ENCODE peak calls at places on chromosome 19, in five cellular contexts. One of them, this sample, is unnamed.
A peak's percentile ranks its signal among the peaks of the same experiment; 100 is the strongest.

GRCh38 chr19:38252935-38253691 is 3.1 kb downstream of the PPP1R14A start:
- DNase-seq in heart left ventricle: peak; percentile 67
- DNase-seq in GM06990: no peak
- DNase-seq in GM23338: no peak
- DNase-seq in GM12865: no peak
- DNase-seq in this sample: no peak

GRCh38 chr19:1140673-1141072 is 33.4 kb downstream of the SBNO2 start:
- DNase-seq in heart left ventricle: no peak
- DNase-seq in GM06990: no peak
- DNase-seq in GM23338: no peak
- DNase-seq in GM12865: no peak
- DNase-seq in this sample: no peak

GRCh38 chr19:5376928-5377327 is 36.3 kb upstream of the PTPRS start:
- DNase-seq in heart left ventricle: no peak
- DNase-seq in GM06990: no peak
- DNase-seq in GM23338: no peak
- DNase-seq in GM12865: no peak
- DNase-seq in this sample: no peak

GRCh38 chr19:17931532-17932191 is 1.2 kb upstream of the CCDC124 start:
- DNase-seq in heart left ventricle: no peak
- DNase-seq in GM06990: no peak
- DNase-seq in GM23338: peak; percentile 94
- DNase-seq in GM12865: peak; percentile 55
- DNase-seq in this sample: no peak

GRCh38 chr19:2171349-2172145 is 7.8 kb downstream of the DOT1L start:
- DNase-seq in heart left ventricle: peak; percentile 71
- DNase-seq in GM06990: peak; percentile 89
- DNase-seq in GM23338: peak; percentile 72
- DNase-seq in GM12865: peak; percentile 95
- DNase-seq in this sample: no peak

GRCh38 chr19:43306097-43306496 is 36.8 kb upstream of the PSG9 start:
- DNase-seq in heart left ventricle: no peak
- DNase-seq in GM06990: no peak
- DNase-seq in GM23338: no peak
- DNase-seq in GM12865: no peak
- DNase-seq in this sample: peak; percentile 30

GRCh38 chr19:55579766-55580621 is 654 bp downstream of the ZNF579 start:
- DNase-seq in heart left ventricle: peak; percentile 49
- DNase-seq in GM06990: no peak
- DNase-seq in GM23338: peak; percentile 52
- DNase-seq in GM12865: no peak
- DNase-seq in this sample: peak; percentile 36

GRCh38 chr19:51188227-51188559 is 36.7 kb upstream of the CD33 start:
- DNase-seq in heart left ventricle: no peak
- DNase-seq in GM06990: no peak
- DNase-seq in GM23338: no peak
- DNase-seq in GM12865: no peak
- DNase-seq in this sample: no peak

GRCh38 chr19:51316688-51317087 is 5.2 kb downstream of the IGLON5 start:
- DNase-seq in heart left ventricle: no peak
- DNase-seq in GM06990: no peak
- DNase-seq in GM23338: no peak
- DNase-seq in GM12865: no peak
- DNase-seq in this sample: no peak

GRCh38 chr19:30649934-30650614 is 277.9 kb downstream of the ZNF536 start:
- DNase-seq in heart left ventricle: no peak
- DNase-seq in GM06990: no peak
- DNase-seq in GM23338: peak; percentile 79
- DNase-seq in GM12865: peak; percentile 56
- DNase-seq in this sample: peak; percentile 68

GRCh38 chr19:35757231-35757748 is 461 bp upstream of the HSPB6 start:
- DNase-seq in heart left ventricle: peak; percentile 95
- DNase-seq in GM06990: no peak
- DNase-seq in GM23338: peak; percentile 52
- DNase-seq in GM12865: no peak
- DNase-seq in this sample: peak; percentile 88

GRCh38 chr19:11446652-11447301 is 11.3 kb downstream of the PRKCSH start:
- DNase-seq in heart left ventricle: peak; percentile 54
- DNase-seq in GM06990: no peak
- DNase-seq in GM23338: peak; percentile 79
- DNase-seq in GM12865: no peak
- DNase-seq in this sample: no peak

GRCh38 chr19:21127001-21127400 is 14.8 kb upstream of the ZNF431 start:
- DNase-seq in heart left ventricle: no peak
- DNase-seq in GM06990: no peak
- DNase-seq in GM23338: no peak
- DNase-seq in GM12865: no peak
- DNase-seq in this sample: no peak

GRCh38 chr19:16088351-16088984 is 12.2 kb downstream of the TPM4 start:
- DNase-seq in heart left ventricle: no peak
- DNase-seq in GM06990: no peak
- DNase-seq in GM23338: no peak
- DNase-seq in GM12865: no peak
- DNase-seq in this sample: no peak

GRCh38 chr19:18424122-18424889 is 5.1 kb downstream of the SSBP4 start:
- DNase-seq in heart left ventricle: no peak
- DNase-seq in GM06990: no peak
- DNase-seq in GM23338: peak; percentile 33
- DNase-seq in GM12865: no peak
- DNase-seq in this sample: no peak

GRCh38 chr19:38653028-38653571 is 5.7 kb downstream of the ACTN4 start:
- DNase-seq in heart left ventricle: no peak
- DNase-seq in GM06990: no peak
- DNase-seq in GM23338: no peak
- DNase-seq in GM12865: no peak
- DNase-seq in this sample: peak; percentile 76

GRCh38 chr19:35856546-35857149 is at the start of gene KIRREL2:
- DNase-seq in heart left ventricle: no peak
- DNase-seq in GM06990: no peak
- DNase-seq in GM23338: peak; percentile 83
- DNase-seq in GM12865: no peak
- DNase-seq in this sample: no peak

GRCh38 chr19:5103061-5103701 is 134.3 kb downstream of the KDM4B start:
- DNase-seq in heart left ventricle: peak; percentile 78
- DNase-seq in GM06990: no peak
- DNase-seq in GM23338: no peak
- DNase-seq in GM12865: no peak
- DNase-seq in this sample: peak; percentile 57

GRCh38 chr19:43467276-43467675 is 1.9 kb upstream of the LYPD3 start:
- DNase-seq in heart left ventricle: no peak
- DNase-seq in GM06990: no peak
- DNase-seq in GM23338: no peak
- DNase-seq in GM12865: no peak
- DNase-seq in this sample: no peak

GRCh38 chr19:41308450-41309224 is 1.3 kb upstream of the CCDC97 start:
- DNase-seq in heart left ventricle: peak; percentile 94
- DNase-seq in GM06990: peak; percentile 56
- DNase-seq in GM23338: peak; percentile 96
- DNase-seq in GM12865: peak; percentile 92
- DNase-seq in this sample: peak; percentile 85
- H3K4me3 ChIP-seq in heart left ventricle: peak overlapping the region; percentile 62
- H3K4me3 ChIP-seq in GM06990: peak overlapping the region; percentile 80
- H3K4me3 ChIP-seq in GM23338: no peak overlapping the region
- H3K4me3 ChIP-seq in GM12865: peak overlapping the region; percentile 80
- H3K4me3 ChIP-seq in this sample: peak overlapping the region; percentile 95

GRCh38 chr19:13163609-13164364 is 13.6 kb downstream of the IER2 start:
- DNase-seq in heart left ventricle: peak; percentile 75
- DNase-seq in GM06990: peak; percentile 68
- DNase-seq in GM23338: peak; percentile 90
- DNase-seq in GM12865: peak; percentile 48
- DNase-seq in this sample: peak; percentile 91

GRCh38 chr19:13169769-13170168 is 19.6 kb downstream of the IER2 start:
- DNase-seq in heart left ventricle: no peak
- DNase-seq in GM06990: no peak
- DNase-seq in GM23338: no peak
- DNase-seq in GM12865: no peak
- DNase-seq in this sample: peak; percentile 60

GRCh38 chr19:13162749-13163608 is 12.8 kb downstream of the IER2 start:
- DNase-seq in heart left ventricle: peak; percentile 98
- DNase-seq in GM06990: peak; percentile 88
- DNase-seq in GM23338: peak; percentile 98
- DNase-seq in GM12865: peak; percentile 94
- DNase-seq in this sample: peak; percentile 98

GRCh38 chr19:13164370-13165090 is 14.3 kb downstream of the IER2 start:
- DNase-seq in heart left ventricle: peak; percentile 88
- DNase-seq in GM06990: peak; percentile 53
- DNase-seq in GM23338: peak; percentile 99
- DNase-seq in GM12865: peak; percentile 31
- DNase-seq in this sample: peak; percentile 24

GRCh38 chr19:13165091-13165997 is 15.1 kb downstream of the IER2 start:
- DNase-seq in heart left ventricle: no peak
- DNase-seq in GM06990: no peak
- DNase-seq in GM23338: peak; percentile 47
- DNase-seq in GM12865: no peak
- DNase-seq in this sample: no peak
- H3K4me3 ChIP-seq in heart left ventricle: no peak overlapping the region
- H3K4me3 ChIP-seq in GM06990: no peak overlapping the region
- H3K4me3 ChIP-seq in GM23338: peak overlapping the region; percentile 48
- H3K4me3 ChIP-seq in GM12865: no peak overlapping the region
- H3K4me3 ChIP-seq in this sample: no peak overlapping the region

GRCh38 chr19:14472202-14472961 is 2.8 kb downstream of the PTGER1 start:
- DNase-seq in heart left ventricle: peak; percentile 77
- DNase-seq in GM06990: peak; percentile 75
- DNase-seq in GM23338: peak; percentile 92
- DNase-seq in GM12865: peak; percentile 78
- DNase-seq in this sample: peak; percentile 34
- H3K4me3 ChIP-seq in heart left ventricle: peak overlapping the region; percentile 5
- H3K4me3 ChIP-seq in GM06990: no peak overlapping the region
- H3K4me3 ChIP-seq in GM23338: peak overlapping the region; percentile 65
- H3K4me3 ChIP-seq in GM12865: no peak overlapping the region
- H3K4me3 ChIP-seq in this sample: no peak overlapping the region

GRCh38 chr19:40582467-40582866 is 5.8 kb downstream of the SHKBP1 start:
- DNase-seq in heart left ventricle: no peak
- DNase-seq in GM06990: no peak
- DNase-seq in GM23338: no peak
- DNase-seq in GM12865: no peak
- DNase-seq in this sample: no peak

GRCh38 chr19:40583283-40583682 is 6.6 kb downstream of the SHKBP1 start:
- DNase-seq in heart left ventricle: no peak
- DNase-seq in GM06990: no peak
- DNase-seq in GM23338: no peak
- DNase-seq in GM12865: no peak
- DNase-seq in this sample: no peak

GRCh38 chr19:40585677-40586422 is 9.2 kb downstream of the SHKBP1 start:
- DNase-seq in heart left ventricle: no peak
- DNase-seq in GM06990: no peak
- DNase-seq in GM23338: no peak
- DNase-seq in GM12865: no peak
- DNase-seq in this sample: peak; percentile 72

GRCh38 chr19:40585241-40585640 is 8.6 kb downstream of the SHKBP1 start:
- DNase-seq in heart left ventricle: no peak
- DNase-seq in GM06990: no peak
- DNase-seq in GM23338: no peak
- DNase-seq in GM12865: no peak
- DNase-seq in this sample: no peak

GRCh38 chr19:40584007-40584406 is 7.3 kb downstream of the SHKBP1 start:
- DNase-seq in heart left ventricle: no peak
- DNase-seq in GM06990: no peak
- DNase-seq in GM23338: peak; percentile 51
- DNase-seq in GM12865: no peak
- DNase-seq in this sample: no peak
- H3K4me3 ChIP-seq in heart left ventricle: no peak overlapping the region
- H3K4me3 ChIP-seq in GM06990: no peak overlapping the region
- H3K4me3 ChIP-seq in GM23338: no peak overlapping the region
- H3K4me3 ChIP-seq in GM12865: no peak overlapping the region
- H3K4me3 ChIP-seq in this sample: no peak overlapping the region

DNA sequence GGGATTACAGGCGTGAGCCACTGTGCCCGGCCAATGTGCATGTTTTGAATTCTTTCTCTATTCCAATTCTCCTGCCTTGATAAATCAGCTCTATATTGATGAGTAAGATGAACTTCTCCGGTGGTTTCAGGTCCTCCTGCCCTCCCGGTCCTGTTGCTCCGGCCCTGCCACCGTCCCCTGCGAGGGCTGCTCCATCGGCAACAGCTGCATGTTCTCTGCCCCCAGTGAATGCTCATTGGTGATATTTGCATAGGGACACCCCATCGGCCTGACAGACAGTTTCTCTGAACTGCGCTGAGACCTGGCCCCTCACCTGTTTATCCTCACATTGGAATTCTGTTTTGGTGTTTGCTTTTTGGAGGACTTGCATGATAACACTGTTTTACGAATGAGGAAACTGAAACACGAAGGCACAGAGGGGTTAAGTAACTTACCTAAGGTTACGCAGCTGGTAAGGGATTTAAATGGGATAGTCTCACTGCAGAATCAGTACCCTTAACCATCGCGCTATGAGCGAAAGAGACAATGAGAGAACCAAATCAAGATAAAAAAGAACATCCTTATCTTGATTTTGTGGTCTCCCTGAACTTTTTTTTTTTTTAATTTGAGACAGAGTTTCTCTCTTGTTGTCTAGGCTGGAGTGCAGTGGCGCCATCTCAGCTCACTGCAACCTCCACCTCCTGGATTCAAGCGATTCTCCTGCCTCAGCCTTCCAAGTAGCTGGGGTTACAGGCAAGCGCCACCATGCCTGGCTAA is 32.2 kb downstream of the ZNF557 start:
- DNase-seq in heart left ventricle: no peak
- DNase-seq in GM06990: no peak
- DNase-seq in GM23338: no peak
- DNase-seq in GM12865: no peak
- DNase-seq in this sample: no peak
- H3K4me3 ChIP-seq in heart left ventricle: no peak overlapping the region
- H3K4me3 ChIP-seq in GM06990: no peak overlapping the region
- H3K4me3 ChIP-seq in GM23338: no peak overlapping the region
- H3K4me3 ChIP-seq in GM12865: no peak overlapping the region
- H3K4me3 ChIP-seq in this sample: no peak overlapping the region

GRCh38 chr19:49338691-49339363 is 3.6 kb downstream of the CD37 start:
- DNase-seq in heart left ventricle: peak; percentile 78
- DNase-seq in GM06990: peak; percentile 51
- DNase-seq in GM23338: peak; percentile 99
- DNase-seq in GM12865: peak; percentile 70
- DNase-seq in this sample: no peak
- H3K4me3 ChIP-seq in heart left ventricle: peak overlapping the region; percentile 34
- H3K4me3 ChIP-seq in GM06990: peak overlapping the region; percentile 4
- H3K4me3 ChIP-seq in GM23338: peak overlapping the region; percentile 57
- H3K4me3 ChIP-seq in GM12865: peak overlapping the region; percentile 53
- H3K4me3 ChIP-seq in this sample: peak overlapping the region; percentile 29

This sample was measured in AG10803.